ENCODE peak calls at places on chromosomes 12 and 14, in five cellular contexts. Y is naive thymus-derived CD4-positive, alpha-beta T cell; A is activated B cell treated with CpG ODN at 0.5 μM for 24 hours; I is foreskin fibroblast; L is psoas muscle. F is an unnamed sample.

GRCh38 chr14:104899781-104900180 is 24.9 kb upstream of the PLD4 start:
- DNase-seq in Y (no peak), I (no peak), L (no peak), A (no peak), F (no peak)

GRCh38 chr12:50984899-50985298 is 32.6 kb downstream of the HIGD1C start:
- DNase-seq in L (no peak), A (no peak), I (peak), Y (no peak), F (no peak)

GRCh38 chr12:122265433-122265832 is 861 bp downstream of the VPS33A start:
- DNase-seq in A (no peak), I (no peak), L (no peak), Y (peak), F (no peak)

GRCh38 chr12:87302126-87302732 is 727.0 kb downstream of the C12orf50 start:
- DNase-seq in A (no peak), L (no peak), Y (no peak), I (no peak), F (no peak)

GRCh38 chr14:39581474-39581873 is 149.2 kb upstream of the FBXO33 start:
- DNase-seq in A (no peak), I (no peak), L (no peak), Y (peak), F (no peak)

GRCh38 chr14:97878727-97879126 is 1081.5 kb downstream of the VRK1 start:
- DNase-seq in I (no peak), A (no peak), L (no peak), Y (peak), F (no peak)

GRCh38 chr12:111673503-111673902 is 12.3 kb downstream of the BRAP start:
- DNase-seq in A (no peak), I (peak), Y (no peak), L (no peak), F (no peak)

GRCh38 chr14:101350021-101350420 is 211.3 kb upstream of the DIO3 start:
- DNase-seq in I (no peak), L (no peak), A (no peak), Y (no peak), F (no peak)

GRCh38 chr12:29103539-29103974 is 45.5 kb upstream of the FAR2 start:
- DNase-seq in Y (peak), L (no peak), I (no peak), A (no peak), F (no peak)

GRCh38 chr12:124456652-124457152 is 110.7 kb downstream of the NCOR2 start:
- DNase-seq in A (peak), Y (peak), L (no peak), I (no peak), F (no peak)

GRCh38 chr12:28023156-28023887 is 50.8 kb upstream of the PTHLH start:
- DNase-seq in A (no peak), L (no peak), I (peak), Y (no peak), F (no peak)

GRCh38 chr12:39393890-39394289 is 49.0 kb downstream of the KIF21A start:
- DNase-seq in L (no peak), A (no peak), Y (no peak), I (no peak), F (no peak)

GRCh38 chr14:96037891-96038557 is 1.1 kb upstream of the C14orf132 start:
- DNase-seq in I (peak), A (no peak), Y (no peak), L (peak), F (no peak)

GRCh38 chr14:65356327-65356836 is 56.1 kb upstream of the FUT8 start:
- DNase-seq in A (no peak), Y (no peak), I (peak), L (no peak), F (peak)

GRCh38 chr14:50551877-50552276 is 8.1 kb upstream of the ATL1 start:
- DNase-seq in Y (no peak), A (no peak), L (no peak), I (no peak), F (no peak)

GRCh38 chr12:14567311-14568195 is at the start of gene PLBD1:
- DNase-seq in I (peak), Y (no peak), A (peak), L (peak), F (no peak)

GRCh38 chr12:98883231-98883630 is 238.1 kb downstream of the APAF1 start:
- DNase-seq in Y (no peak), L (no peak), A (no peak), I (no peak), F (peak)

GRCh38 chr12:88530868-88531267 is 49.4 kb downstream of the KITLG start:
- DNase-seq in Y (no peak), I (no peak), L (no peak), A (no peak), F (no peak)

GRCh38 chr12:52023976-52024688 is 17.4 kb downstream of the TAMALIN start:
- DNase-seq in A (no peak), I (no peak), Y (no peak), L (no peak), F (no peak)

GRCh38 chr12:1619599-1619998 is 9.4 kb upstream of the WNT5B start:
- DNase-seq in A (no peak), Y (no peak), L (no peak), I (no peak), F (no peak)

GRCh38 chr12:79250955-79251354 is 386.4 kb downstream of the SYT1 start:
- DNase-seq in L (no peak), Y (no peak), I (peak), A (no peak), F (no peak)

GRCh38 chr14:74647061-74647833 is 35.2 kb upstream of the LTBP2 start:
- DNase-seq in A (no peak), Y (no peak), I (no peak), L (no peak), F (no peak)

GRCh38 chr12:50049254-50050118 is 7.9 kb upstream of the ASIC1 start:
- DNase-seq in I (no peak), Y (no peak), L (no peak), A (no peak), F (no peak)

GRCh38 chr14:100633406-100633805 is 46.2 kb upstream of the BEGAIN start:
- DNase-seq in L (no peak), Y (no peak), I (no peak), A (no peak), F (no peak)

GRCh38 chr12:42669471-42669997 is 80.0 kb upstream of the PRICKLE1 start:
- DNase-seq in I (no peak), Y (no peak), A (no peak), L (no peak), F (no peak)

F was measured in caudate nucleus.